ENCODE peak calls at places on chromosomes 1 and 21, in six cellular contexts. J, N, G, L, C and R are unnamed samples.

GRCh38 chr1:15167386-15167785 is 13.8 kb downstream of the TMEM51 start:
- DNase-seq in J (no peak), N (peak), G (peak), L (no peak), C (peak), R (no peak)

GRCh38 chr1:150008699-150009098 is 1.8 kb downstream of the OTUD7B start:
- DNase-seq in J (no peak), N (no peak), G (no peak), L (no peak), C (no peak), R (no peak)

GRCh38 chr1:64327119-64327518 is 123.7 kb downstream of the UBE2U start:
- DNase-seq in J (no peak), N (no peak), G (no peak), L (no peak), C (no peak), R (no peak)

GRCh38 chr21:17612565-17613241 is at the start of gene BTG3:
- DNase-seq in J (peak), N (peak), G (peak), L (peak), C (peak), R (peak)

GRCh38 chr1:230285351-230285750 is 140.8 kb downstream of the PGBD5 start:
- DNase-seq in J (no peak), N (no peak), G (no peak), L (no peak), C (no peak), R (no peak)

GRCh38 chr1:13619909-13620308 is 36.3 kb downstream of the PDPN start:
- DNase-seq in J (no peak), N (peak), G (peak), L (peak), C (no peak), R (no peak)

GRCh38 chr1:181324797-181325616 is 158.3 kb upstream of the CACNA1E start:
- DNase-seq in J (no peak), N (no peak), G (no peak), L (no peak), C (no peak), R (no peak)

GRCh38 chr1:55071477-55071876 is 32.1 kb downstream of the PCSK9 start:
- DNase-seq in J (peak), N (peak), G (peak), L (no peak), C (peak), R (no peak)

GRCh38 chr1:9767964-9768668 is 55.6 kb downstream of the CLSTN1 start:
- DNase-seq in J (no peak), N (no peak), G (no peak), L (no peak), C (no peak), R (no peak)

GRCh38 chr1:160641323-160642280 is 5.2 kb downstream of the SLAMF1 start:
- DNase-seq in J (no peak), N (no peak), G (no peak), L (no peak), C (no peak), R (no peak)

GRCh38 chr1:230548357-230548756 is 93.9 kb upstream of the COG2 start:
- DNase-seq in J (no peak), N (no peak), G (no peak), L (no peak), C (no peak), R (no peak)

GRCh38 chr1:15246960-15247614 is at the start of gene FHAD1:
- DNase-seq in J (peak), N (peak), G (peak), L (no peak), C (no peak), R (peak)

GRCh38 chr1:2569060-2569459 is 12.9 kb downstream of the TNFRSF14 start:
- DNase-seq in J (no peak), N (no peak), G (no peak), L (no peak), C (no peak), R (no peak)

GRCh38 chr1:189686288-189686687 is 791.4 kb downstream of the BRINP3 start:
- DNase-seq in J (no peak), N (no peak), G (no peak), L (no peak), C (no peak), R (no peak)

GRCh38 chr1:174643206-174643605 is 195.4 kb downstream of the GPR52 start:
- DNase-seq in J (no peak), N (no peak), G (no peak), L (no peak), C (no peak), R (no peak)

GRCh38 chr21:37734846-37735245 is 181.4 kb downstream of the KCNJ6 start:
- DNase-seq in J (no peak), N (no peak), G (no peak), L (no peak), C (no peak), R (no peak)

GRCh38 chr1:228668553-228669400 is 66.5 kb upstream of the RHOU start:
- DNase-seq in J (no peak), N (peak), G (peak), L (no peak), C (no peak), R (no peak)

GRCh38 chr1:28790384-28791035 is 21.5 kb upstream of the OPRD1 start:
- DNase-seq in J (no peak), N (no peak), G (no peak), L (no peak), C (no peak), R (no peak)

GRCh38 chr1:63557365-63557987 is 34.2 kb downstream of the EFCAB7 start:
- DNase-seq in J (peak), N (peak), G (peak), L (no peak), C (peak), R (no peak)

GRCh38 chr1:7230121-7230895 is 445.1 kb downstream of the CAMTA1 start:
- DNase-seq in J (no peak), N (no peak), G (no peak), L (peak), C (no peak), R (no peak)

GRCh38 chr1:208787219-208787618 is 543.0 kb upstream of the PLXNA2 start:
- DNase-seq in J (no peak), N (no peak), G (no peak), L (no peak), C (no peak), R (no peak)

GRCh38 chr1:235500971-235501540 is 3.2 kb downstream of the B3GALNT2 start:
- DNase-seq in J (no peak), N (peak), G (peak), L (no peak), C (no peak), R (no peak)

GRCh38 chr1:201593200-201593828 is 54.4 kb downstream of the NAV1 start:
- DNase-seq in J (no peak), N (peak), G (peak), L (peak), C (peak), R (no peak)

GRCh38 chr1:201826830-201827229 is 2.1 kb upstream of the IPO9 start:
- DNase-seq in J (no peak), N (peak), G (peak), L (no peak), C (no peak), R (no peak)

GRCh38 chr1:61358770-61359455 is 276.6 kb downstream of the NFIA start:
- DNase-seq in J (no peak), N (peak), G (peak), L (no peak), C (no peak), R (no peak)

DNA sequence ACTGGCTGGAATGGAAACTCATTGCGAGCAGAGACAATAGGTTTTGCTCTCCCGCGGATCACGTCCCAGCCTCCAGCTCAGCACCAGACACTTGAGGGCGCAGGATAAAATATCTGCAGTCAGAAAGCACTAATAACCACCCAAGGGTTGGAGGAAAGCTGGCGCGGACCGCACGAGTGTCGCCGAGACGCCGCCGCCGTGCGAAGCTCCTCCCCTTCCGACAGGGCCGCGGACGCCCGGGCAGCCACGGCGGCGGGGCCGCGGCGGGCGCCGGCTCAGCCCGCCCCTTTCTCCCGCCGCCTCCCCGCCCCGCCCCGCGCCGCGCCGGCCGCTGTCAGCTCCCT is at the start of gene CMPK1:
- DNase-seq in J (peak), N (peak), G (peak), L (peak), C (no peak), R (no peak)
- TF ChIP-seq CTCF in J (no peak), N (peak), G (peak), L (no peak), C (no peak), R (no peak)

GRCh38 chr1:68233202-68233601 is 879 bp upstream of the WLS start:
- DNase-seq in J (no peak), N (no peak), G (no peak), L (no peak), C (no peak), R (no peak)

GRCh38 chr1:68231627-68232303 is 558 bp downstream of the WLS start:
- DNase-seq in J (peak), N (peak), G (peak), L (peak), C (peak), R (no peak)

GRCh38 chr1:68230901-68231626 is 1.3 kb downstream of the WLS start:
- DNase-seq in J (peak), N (no peak), G (peak), L (peak), C (no peak), R (peak)

GRCh38 chr1:68234094-68234493 is 1.8 kb upstream of the WLS start:
- DNase-seq in J (no peak), N (no peak), G (no peak), L (no peak), C (no peak), R (no peak)

DNA sequence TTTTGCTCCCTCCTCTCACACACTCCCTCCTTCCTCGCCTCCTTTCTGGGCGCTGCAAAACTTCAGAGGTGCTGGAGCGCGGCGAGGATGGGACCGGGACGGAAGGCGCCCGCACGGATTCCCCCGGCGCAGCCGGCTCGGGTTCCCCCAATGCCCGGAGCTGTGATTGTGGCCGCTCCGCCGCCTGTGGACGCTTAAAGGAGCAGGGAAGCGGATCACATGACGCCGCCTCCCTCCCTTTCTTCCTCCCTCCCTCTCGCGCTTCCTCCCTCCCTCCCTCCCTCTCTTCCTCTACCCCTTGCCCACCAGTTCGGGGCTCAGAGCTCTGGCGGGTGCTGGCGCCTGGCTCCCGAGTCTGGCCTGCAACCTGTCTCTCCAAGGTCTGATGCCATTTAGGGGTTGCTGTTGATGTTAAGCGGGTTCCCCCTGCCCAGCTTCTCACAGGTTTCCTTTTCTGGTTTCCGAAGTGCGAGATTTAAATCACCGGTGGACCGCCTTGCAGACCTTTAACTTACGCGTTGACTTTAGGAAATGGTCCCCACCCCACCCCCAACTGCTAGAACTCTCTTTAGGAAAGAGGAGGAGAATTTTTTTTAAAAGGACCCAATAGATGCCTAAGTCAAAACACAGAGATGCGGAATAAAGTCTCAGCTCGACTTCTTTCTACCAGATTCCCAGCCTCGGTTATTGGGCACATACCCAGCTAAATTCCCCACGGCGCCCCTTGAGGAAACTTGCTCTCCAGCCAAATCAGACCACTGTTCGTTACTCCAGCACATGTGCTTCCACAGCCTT is at the start of gene WLS:
- DNase-seq in J (peak), N (peak), G (peak), L (peak), C (peak), R (peak)
- TF ChIP-seq CTCF in J (no peak), N (peak), G (peak), L (no peak), C (peak), R (no peak)

GRCh38 chr1:3856923-3857790 is at the start of the genes CEP104 and DFFB:
- DNase-seq in J (peak), N (peak), G (peak), L (peak), C (peak), R (peak)
- TF ChIP-seq CTCF in J (no peak), N (no peak), G (no peak), L (no peak), C (no peak), R (no peak)

GRCh38 chr1:156725683-156726280 is 2.5 kb upstream of the METTL25B start:
- DNase-seq in J (peak), N (peak), G (peak), L (peak), C (peak), R (peak)
- TF ChIP-seq CTCF in J (peak), N (peak), G (peak), L (peak), C (peak), R (peak)

GRCh38 chr1:5937373-5937857 is 54.8 kb downstream of the NPHP4 start:
- DNase-seq in J (no peak), N (no peak), G (no peak), L (no peak), C (no peak), R (no peak)
- TF ChIP-seq CTCF in J (no peak), N (no peak), G (no peak), L (no peak), C (no peak), R (no peak)

GRCh38 chr1:85027242-85027983 is 20.9 kb downstream of the MCOLN3 start:
- DNase-seq in J (no peak), N (peak), G (peak), L (no peak), C (no peak), R (no peak)
- TF ChIP-seq CTCF in J (no peak), N (peak), G (no peak), L (no peak), C (no peak), R (no peak)